ENCODE peak calls at places on chromosomes 6 and 20, in four cellular contexts. R is Ammon's horn, O is omental fat pad, X is GM13977. B is an unnamed sample.

GRCh38 chr6:18441253-18441979 is 54.3 kb downstream of the RNF144B start:
- DNase-seq in R (no peak), O (no peak), X (no peak), B (no peak)

GRCh38 chr6:2196079-2196679 is 49.2 kb downstream of the GMDS start:
- DNase-seq in R (peak; percentile 42), O (no peak), X (peak; percentile 40), B (peak; percentile 36)

GRCh38 chr6:95576621-95577316 is 566 bp upstream of the MANEA start:
- DNase-seq in R (no peak), O (no peak), X (peak; percentile 17), B (no peak)

GRCh38 chr20:23656372-23656771 is 18.6 kb upstream of the CST3 start:
- DNase-seq in R (peak; percentile 58), O (no peak), X (no peak), B (no peak)

GRCh38 chr20:3103369-3104032 is 19.0 kb upstream of the AVP start:
- DNase-seq in R (no peak), O (no peak), X (no peak), B (no peak)

GRCh38 chr6:145875496-145876244 is 61.1 kb upstream of the FBXO30 start:
- DNase-seq in R (peak; percentile 31), O (no peak), X (no peak), B (no peak)

GRCh38 chr20:14956538-14956937 is 619.1 kb upstream of the FLRT3 start:
- DNase-seq in R (no peak), O (no peak), X (no peak), B (no peak)

GRCh38 chr6:111830003-111830402 is 43.2 kb downstream of the FYN start:
- DNase-seq in R (no peak), O (no peak), X (no peak), B (no peak)

GRCh38 chr6:87654880-87655454 is 47.1 kb downstream of the AKIRIN2 start:
- DNase-seq in R (no peak), O (no peak), X (no peak), B (no peak)

GRCh38 chr6:13360671-13361540 is 32.6 kb upstream of the TBC1D7 start:
- DNase-seq in R (no peak), O (no peak), X (no peak), B (peak; percentile 42)

GRCh38 chr6:152091201-152091600 is 283.7 kb downstream of the ESR1 start:
- DNase-seq in R (no peak), O (no peak), X (no peak), B (no peak)

GRCh38 chr6:26595669-26596269 is 984 bp upstream of the ABT1 start:
- DNase-seq in R (peak; percentile 94), O (peak; percentile 97), X (peak; percentile 74), B (peak; percentile 85)

GRCh38 chr6:110491644-110492317 is 15.4 kb upstream of the SLC22A16 start:
- DNase-seq in R (no peak), O (no peak), X (peak; percentile 30), B (no peak)

GRCh38 chr20:63753381-63753780 is 13.8 kb downstream of the SLC2A4RG start:
- DNase-seq in R (no peak), O (no peak), X (peak; percentile 14), B (no peak)

GRCh38 chr6:166330612-166331011 is 11.7 kb downstream of the SFT2D1 start:
- DNase-seq in R (peak; percentile 83), O (no peak), X (no peak), B (no peak)

GRCh38 chr20:61589055-61589385 is 337.0 kb downstream of the CDH4 start:
- DNase-seq in R (no peak), O (no peak), X (no peak), B (no peak)

GRCh38 chr6:20712011-20712410 is 177.8 kb downstream of the CDKAL1 start:
- DNase-seq in R (no peak), O (no peak), X (no peak), B (no peak)

GRCh38 chr6:81766482-81767069 is 14.1 kb upstream of the TENT5A start:
- DNase-seq in R (peak; percentile 22), O (no peak), X (no peak), B (no peak)

GRCh38 chr6:395432-396125 is 4.0 kb downstream of the IRF4 start:
- DNase-seq in R (no peak), O (no peak), X (no peak), B (no peak)

GRCh38 chr6:112592159-112592558 is 245.0 kb downstream of the RFPL4B start:
- DNase-seq in R (no peak), O (no peak), X (no peak), B (no peak)

GRCh38 chr6:125444234-125444949 is 142.6 kb upstream of the HDDC2 start:
- DNase-seq in R (peak; percentile 23), O (no peak), X (no peak), B (no peak)

GRCh38 chr20:35561268-35561667 is 19.4 kb downstream of the ERGIC3 start:
- DNase-seq in R (peak; percentile 54), O (no peak), X (no peak), B (no peak)

GRCh38 chr20:11207749-11208502 is 534.1 kb upstream of the JAG1 start:
- DNase-seq in R (no peak), O (no peak), X (no peak), B (no peak)

GRCh38 chr6:110178626-110179405 is 654 bp downstream of the WASF1 start:
- DNase-seq in R (peak; percentile 88), O (no peak), X (peak; percentile 40), B (peak; percentile 68)

GRCh38 chr6:26342106-26342999 is 22.6 kb upstream of the BTN3A2 start:
- DNase-seq in R (no peak), O (no peak), X (peak; percentile 36), B (no peak)

GRCh38 chr20:17849901-17850673 is 118.5 kb downstream of the SNX5 start:
- DNase-seq in R (no peak), O (no peak), X (no peak), B (peak; percentile 68)